ENCODE peak calls at places on chromosomes 2 and 18, in eight cellular contexts. One of them, this sample, is unnamed. For H3K4me1, the result is how much of the 10 kb centered on the place peaks cover.

GRCh38 chr18:48662021-48662661 is 123.3 kb downstream of the CTIF start:
- DNase-seq in astrocyte: peak
- DNase-seq in effector memory CD4-positive, alpha-beta T cell: no peak
- DNase-seq in CD8-positive, alpha-beta memory T cell: no peak
- DNase-seq in A549: peak
- DNase-seq in A673: no peak
- DNase-seq in K562: no peak
- DNase-seq in endothelial cell of umbilical vein: no peak
- DNase-seq in this sample: no peak

GRCh38 chr2:12330916-12331315 is 385.8 kb upstream of the TRIB2 start:
- DNase-seq in K562: no peak
- DNase-seq in astrocyte: peak
- DNase-seq in CD8-positive, alpha-beta memory T cell: no peak
- DNase-seq in A549: no peak
- DNase-seq in endothelial cell of umbilical vein: no peak
- DNase-seq in A673: no peak
- DNase-seq in effector memory CD4-positive, alpha-beta T cell: no peak
- DNase-seq in this sample: no peak

GRCh38 chr18:74501386-74501785 is 5.2 kb downstream of the CNDP2 start:
- DNase-seq in K562: no peak
- DNase-seq in astrocyte: no peak
- DNase-seq in A549: no peak
- DNase-seq in A673: no peak
- DNase-seq in endothelial cell of umbilical vein: no peak
- DNase-seq in CD8-positive, alpha-beta memory T cell: no peak
- DNase-seq in effector memory CD4-positive, alpha-beta T cell: no peak
- DNase-seq in this sample: no peak

GRCh38 chr18:1488957-1489356 is 584.3 kb downstream of the ADCYAP1 start:
- DNase-seq in A673: no peak
- DNase-seq in A549: no peak
- DNase-seq in CD8-positive, alpha-beta memory T cell: no peak
- DNase-seq in K562: no peak
- DNase-seq in endothelial cell of umbilical vein: no peak
- DNase-seq in effector memory CD4-positive, alpha-beta T cell: no peak
- DNase-seq in astrocyte: no peak
- DNase-seq in this sample: no peak

GRCh38 chr18:27298215-27298804 is 113.2 kb upstream of the CHST9 start:
- DNase-seq in A549: peak
- DNase-seq in endothelial cell of umbilical vein: no peak
- DNase-seq in astrocyte: no peak
- DNase-seq in effector memory CD4-positive, alpha-beta T cell: no peak
- DNase-seq in K562: no peak
- DNase-seq in A673: peak
- DNase-seq in CD8-positive, alpha-beta memory T cell: no peak
- DNase-seq in this sample: no peak

GRCh38 chr2:101349893-101350662 is 37.2 kb downstream of the CREG2 start:
- DNase-seq in endothelial cell of umbilical vein: no peak
- DNase-seq in CD8-positive, alpha-beta memory T cell: no peak
- DNase-seq in A673: no peak
- DNase-seq in K562: no peak
- DNase-seq in A549: peak
- DNase-seq in effector memory CD4-positive, alpha-beta T cell: no peak
- DNase-seq in astrocyte: peak
- DNase-seq in this sample: no peak

GRCh38 chr2:37871453-37872191 is 53.5 kb upstream of the RMDN2 start:
- DNase-seq in effector memory CD4-positive, alpha-beta T cell: no peak
- DNase-seq in A549: no peak
- DNase-seq in CD8-positive, alpha-beta memory T cell: no peak
- DNase-seq in K562: no peak
- DNase-seq in astrocyte: peak
- DNase-seq in endothelial cell of umbilical vein: peak
- DNase-seq in A673: no peak
- DNase-seq in this sample: no peak

GRCh38 chr2:133360882-133361281 is 207.4 kb downstream of the NCKAP5 start:
- DNase-seq in endothelial cell of umbilical vein: no peak
- DNase-seq in CD8-positive, alpha-beta memory T cell: no peak
- DNase-seq in K562: no peak
- DNase-seq in A673: no peak
- DNase-seq in astrocyte: no peak
- DNase-seq in A549: no peak
- DNase-seq in effector memory CD4-positive, alpha-beta T cell: no peak
- DNase-seq in this sample: no peak

GRCh38 chr2:55482186-55482945 is 37.2 kb upstream of the CFAP36 start:
- DNase-seq in CD8-positive, alpha-beta memory T cell: no peak
- DNase-seq in astrocyte: peak
- DNase-seq in A673: peak
- DNase-seq in effector memory CD4-positive, alpha-beta T cell: no peak
- DNase-seq in A549: peak
- DNase-seq in K562: no peak
- DNase-seq in endothelial cell of umbilical vein: peak
- DNase-seq in this sample: peak

GRCh38 chr2:198441876-198442275 is 637.5 kb downstream of the PLCL1 start:
- DNase-seq in endothelial cell of umbilical vein: no peak
- DNase-seq in CD8-positive, alpha-beta memory T cell: no peak
- DNase-seq in A549: no peak
- DNase-seq in astrocyte: peak
- DNase-seq in A673: no peak
- DNase-seq in K562: no peak
- DNase-seq in effector memory CD4-positive, alpha-beta T cell: no peak
- DNase-seq in this sample: no peak

GRCh38 chr2:162261032-162261945 is 18.0 kb upstream of the FAP start:
- DNase-seq in A549: no peak
- DNase-seq in K562: no peak
- DNase-seq in astrocyte: peak
- DNase-seq in A673: peak
- DNase-seq in effector memory CD4-positive, alpha-beta T cell: no peak
- DNase-seq in endothelial cell of umbilical vein: peak
- DNase-seq in CD8-positive, alpha-beta memory T cell: no peak
- DNase-seq in this sample: no peak

GRCh38 chr2:2868065-2868464 is 509.6 kb downstream of the EIPR1 start:
- DNase-seq in endothelial cell of umbilical vein: no peak
- DNase-seq in CD8-positive, alpha-beta memory T cell: no peak
- DNase-seq in A549: no peak
- DNase-seq in astrocyte: no peak
- DNase-seq in A673: no peak
- DNase-seq in K562: no peak
- DNase-seq in effector memory CD4-positive, alpha-beta T cell: no peak
- DNase-seq in this sample: peak

GRCh38 chr2:45918816-45919655 is 267.6 kb downstream of the PRKCE start:
- DNase-seq in effector memory CD4-positive, alpha-beta T cell: no peak
- DNase-seq in CD8-positive, alpha-beta memory T cell: no peak
- DNase-seq in A549: no peak
- DNase-seq in astrocyte: no peak
- DNase-seq in K562: no peak
- DNase-seq in A673: no peak
- DNase-seq in endothelial cell of umbilical vein: peak
- DNase-seq in this sample: no peak

GRCh38 chr2:163736433-163737168 is 793 bp upstream of the FIGN start:
- DNase-seq in CD8-positive, alpha-beta memory T cell: no peak
- DNase-seq in astrocyte: no peak
- DNase-seq in effector memory CD4-positive, alpha-beta T cell: no peak
- DNase-seq in A673: peak
- DNase-seq in K562: no peak
- DNase-seq in A549: peak
- DNase-seq in endothelial cell of umbilical vein: peak
- DNase-seq in this sample: peak

GRCh38 chr2:223044916-223045700 is 6.9 kb upstream of the KCNE4 start:
- DNase-seq in K562: no peak
- DNase-seq in astrocyte: no peak
- DNase-seq in A549: no peak
- DNase-seq in endothelial cell of umbilical vein: no peak
- DNase-seq in effector memory CD4-positive, alpha-beta T cell: no peak
- DNase-seq in A673: no peak
- DNase-seq in CD8-positive, alpha-beta memory T cell: no peak
- DNase-seq in this sample: no peak

GRCh38 chr2:223049356-223049755 is 2.6 kb upstream of the KCNE4 start:
- DNase-seq in endothelial cell of umbilical vein: no peak
- DNase-seq in A549: no peak
- DNase-seq in astrocyte: no peak
- DNase-seq in A673: peak
- DNase-seq in effector memory CD4-positive, alpha-beta T cell: no peak
- DNase-seq in CD8-positive, alpha-beta memory T cell: no peak
- DNase-seq in K562: no peak
- DNase-seq in this sample: no peak

GRCh38 chr2:223048519-223048918 is 3.5 kb upstream of the KCNE4 start:
- DNase-seq in A549: no peak
- DNase-seq in endothelial cell of umbilical vein: no peak
- DNase-seq in K562: no peak
- DNase-seq in CD8-positive, alpha-beta memory T cell: no peak
- DNase-seq in astrocyte: no peak
- DNase-seq in A673: no peak
- DNase-seq in effector memory CD4-positive, alpha-beta T cell: no peak
- DNase-seq in this sample: no peak

GRCh38 chr2:223046470-223047053 is 5.4 kb upstream of the KCNE4 start:
- DNase-seq in A549: no peak
- DNase-seq in endothelial cell of umbilical vein: no peak
- DNase-seq in astrocyte: peak
- DNase-seq in effector memory CD4-positive, alpha-beta T cell: no peak
- DNase-seq in A673: no peak
- DNase-seq in CD8-positive, alpha-beta memory T cell: no peak
- DNase-seq in K562: no peak
- DNase-seq in this sample: no peak

GRCh38 chr2:223047260-223047761 is 4.7 kb upstream of the KCNE4 start:
- DNase-seq in CD8-positive, alpha-beta memory T cell: no peak
- DNase-seq in effector memory CD4-positive, alpha-beta T cell: no peak
- DNase-seq in astrocyte: peak
- DNase-seq in A549: peak
- DNase-seq in K562: no peak
- DNase-seq in A673: peak
- DNase-seq in endothelial cell of umbilical vein: no peak
- DNase-seq in this sample: no peak
- H3K4me3 ChIP-seq in CD8-positive, alpha-beta memory T cell: no peak
- H3K4me3 ChIP-seq in effector memory CD4-positive, alpha-beta T cell: no peak
- H3K4me3 ChIP-seq in astrocyte: no peak
- H3K4me3 ChIP-seq in A549: no peak
- H3K4me3 ChIP-seq in K562: no peak
- H3K4me3 ChIP-seq in A673: no peak
- H3K4me3 ChIP-seq in endothelial cell of umbilical vein: no peak
- H3K4me3 ChIP-seq in this sample: no peak

GRCh38 chr2:149363953-149364352 is 33.6 kb downstream of the LYPD6 start:
- DNase-seq in CD8-positive, alpha-beta memory T cell: no peak
- DNase-seq in astrocyte: peak
- DNase-seq in effector memory CD4-positive, alpha-beta T cell: no peak
- DNase-seq in endothelial cell of umbilical vein: no peak
- DNase-seq in K562: no peak
- DNase-seq in A673: no peak
- DNase-seq in A549: no peak
- DNase-seq in this sample: no peak
- H3K4me1 ChIP-seq in CD8-positive, alpha-beta memory T cell: under half
- H3K4me1 ChIP-seq in astrocyte: under half
- H3K4me1 ChIP-seq in effector memory CD4-positive, alpha-beta T cell: under half
- H3K4me1 ChIP-seq in endothelial cell of umbilical vein: under half
- H3K4me1 ChIP-seq in K562: under half
- H3K4me1 ChIP-seq in A673: under half
- H3K4me1 ChIP-seq in A549: under half
- H3K4me1 ChIP-seq in this sample: under half

GRCh38 chr2:31300309-31300708 is 66.4 kb downstream of the EHD3 start:
- DNase-seq in endothelial cell of umbilical vein: no peak
- DNase-seq in effector memory CD4-positive, alpha-beta T cell: no peak
- DNase-seq in A549: no peak
- DNase-seq in CD8-positive, alpha-beta memory T cell: no peak
- DNase-seq in A673: no peak
- DNase-seq in K562: no peak
- DNase-seq in astrocyte: no peak
- DNase-seq in this sample: no peak
- H3K4me3 ChIP-seq in endothelial cell of umbilical vein: no peak
- H3K4me3 ChIP-seq in effector memory CD4-positive, alpha-beta T cell: no peak
- H3K4me3 ChIP-seq in A549: no peak
- H3K4me3 ChIP-seq in CD8-positive, alpha-beta memory T cell: no peak
- H3K4me3 ChIP-seq in A673: no peak
- H3K4me3 ChIP-seq in K562: no peak
- H3K4me3 ChIP-seq in astrocyte: no peak
- H3K4me3 ChIP-seq in this sample: no peak

DNA sequence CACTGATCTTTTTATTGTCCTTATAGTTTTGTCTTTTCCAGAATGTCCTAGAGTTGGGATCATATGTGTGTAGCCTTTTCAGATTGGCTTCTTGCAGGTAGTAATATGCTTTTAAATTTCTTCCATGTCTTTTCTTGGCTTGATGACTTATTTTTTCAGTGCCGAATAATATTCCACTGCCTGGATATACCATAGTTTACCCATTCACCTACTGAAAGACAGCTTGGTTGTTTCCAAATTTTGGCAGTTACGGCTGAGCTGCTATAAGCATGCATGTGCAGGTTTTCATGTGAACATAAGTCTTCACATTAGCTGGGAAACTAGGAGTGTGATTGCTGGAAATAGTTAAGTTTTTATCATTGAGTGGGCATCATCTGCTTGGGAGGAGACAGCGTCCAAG is 73.7 kb downstream of the RNF144A start:
- DNase-seq in K562: no peak
- DNase-seq in A673: no peak
- DNase-seq in endothelial cell of umbilical vein: no peak
- DNase-seq in A549: no peak
- DNase-seq in CD8-positive, alpha-beta memory T cell: no peak
- DNase-seq in effector memory CD4-positive, alpha-beta T cell: no peak
- DNase-seq in astrocyte: no peak
- DNase-seq in this sample: no peak
- H3K4me1 ChIP-seq in K562: under half
- H3K4me1 ChIP-seq in A673: under half
- H3K4me1 ChIP-seq in endothelial cell of umbilical vein: under half
- H3K4me1 ChIP-seq in A549: under half
- H3K4me1 ChIP-seq in CD8-positive, alpha-beta memory T cell: under half
- H3K4me1 ChIP-seq in effector memory CD4-positive, alpha-beta T cell: under half
- H3K4me1 ChIP-seq in astrocyte: under half
- H3K4me1 ChIP-seq in this sample: under half